ENCODE peak calls at places on chromosomes 11 and 22, in four cellular contexts. P is left lung, E is lung, Y is heart right ventricle. S is an unnamed sample.

GRCh38 chr11:105975128-105975527 is 46.9 kb downstream of the MSANTD4 start:
- ATAC-seq in Y (no peak), E (no peak), P (no peak), S (no peak)

GRCh38 chr22:45602824-45603301 is 68.8 kb upstream of the ATXN10 start:
- ATAC-seq in P (no peak), Y (no peak), E (no peak), S (peak; percentile 17)

GRCh38 chr11:120391854-120392253 is 55.6 kb downstream of the ARHGEF12 start:
- ATAC-seq in E (no peak), P (peak; percentile 42), Y (peak; percentile 37), S (no peak)

GRCh38 chr11:45022294-45023064 is 71.8 kb upstream of the TP53I11 start:
- ATAC-seq in E (no peak), Y (no peak), P (peak; percentile 33), S (no peak)

GRCh38 chr22:49815641-49816071 is 12.0 kb downstream of the BRD1 start:
- ATAC-seq in E (no peak), P (peak; percentile 21), Y (peak; percentile 24), S (no peak)

GRCh38 chr11:115678942-115679341 is 174.7 kb upstream of the CADM1 start:
- ATAC-seq in E (no peak), P (no peak), Y (peak; percentile 89), S (no peak)

GRCh38 chr22:37741312-37741795 is 44.5 kb downstream of the TRIOBP start:
- ATAC-seq in P (peak; percentile 49), E (no peak), Y (peak; percentile 53), S (peak; percentile 75)

GRCh38 chr11:35487532-35488078 is 37.8 kb downstream of the PAMR1 start:
- ATAC-seq in P (peak; percentile 25), E (no peak), Y (no peak), S (peak; percentile 21)

GRCh38 chr11:121696177-121696863 is 243.6 kb upstream of the SORL1-AS1 start:
- ATAC-seq in P (no peak), E (no peak), Y (peak; percentile 78), S (peak; percentile 72)

GRCh38 chr11:29317669-29318068 is 699.2 kb downstream of the KCNA4 start:
- ATAC-seq in Y (no peak), P (no peak), E (no peak), S (no peak)
- H3K27ac ChIP-seq in Y (no peak overlapping the region), P (no peak overlapping the region), E (no peak overlapping the region), S (no peak overlapping the region)

DNA sequence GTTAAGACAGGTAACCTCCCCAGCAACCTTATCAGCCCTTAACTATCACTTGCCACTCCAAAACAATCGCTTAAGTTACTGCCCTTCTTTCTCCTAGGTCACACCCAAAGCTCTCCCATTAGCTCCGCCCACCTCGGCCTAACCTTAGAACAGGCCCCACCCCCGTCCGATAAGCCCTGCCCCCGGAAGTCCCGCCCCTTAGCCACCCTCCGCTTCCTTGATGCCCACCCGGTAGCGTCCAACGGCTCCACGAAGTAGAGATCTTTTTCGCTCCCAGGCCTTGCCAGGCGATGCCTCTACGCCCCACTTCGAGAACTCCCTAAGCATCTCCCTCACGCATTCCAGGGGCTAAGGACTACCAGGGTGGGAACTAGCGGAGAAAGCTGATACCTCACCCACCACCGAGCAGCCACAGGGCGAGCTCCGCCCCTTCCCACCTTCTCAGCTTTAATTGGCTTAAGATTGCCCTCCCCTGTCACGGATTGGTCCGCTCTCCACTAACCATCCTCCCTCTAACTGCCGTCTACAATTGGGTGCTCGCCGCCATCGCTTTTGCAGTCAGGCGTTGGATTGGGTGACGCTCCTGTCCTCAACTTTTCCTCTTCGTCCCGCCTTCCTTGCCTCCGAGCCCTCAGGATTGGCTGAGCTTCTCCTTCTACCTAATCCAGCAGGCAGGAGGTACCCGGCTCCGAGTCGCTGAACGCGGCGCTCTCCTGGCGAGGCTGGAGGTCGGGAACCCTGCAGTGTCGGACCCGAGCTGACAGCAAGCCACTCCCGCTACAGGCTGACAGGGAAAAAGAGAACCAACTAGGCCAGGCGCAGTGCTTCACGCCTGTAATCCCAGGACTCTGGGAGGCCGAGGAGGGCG is at the start of gene ZBTB3:
- ATAC-seq in Y (peak; percentile 98), P (peak; percentile 97), E (peak; percentile 98), S (peak; percentile 99)
- H3K4me3 ChIP-seq in Y (peak within 1 kb of the TSS; percentile 69), P (peak within 1 kb of the TSS; percentile 68), E (peak within 1 kb of the TSS; percentile 71), S (peak within 1 kb of the TSS; percentile 64)

GRCh38 chr22:47012589-47013365 is 250.3 kb downstream of the TBC1D22A start:
- ATAC-seq in P (peak; percentile 77), Y (no peak), E (no peak), S (no peak)
- TF ChIP-seq CTCF in P (no peak), Y (no peak), E (no peak), S (no peak)

GRCh38 chr11:12786450-12786849 is 112.2 kb downstream of the TEAD1 start:
- ATAC-seq in E (no peak), Y (peak; percentile 64), P (no peak), S (no peak)
- H3K27ac ChIP-seq in E (no peak overlapping the region), Y (no peak overlapping the region), P (no peak overlapping the region), S (no peak overlapping the region)

GRCh38 chr22:36377022-36377631 is 10.6 kb downstream of the MYH9 start:
- ATAC-seq in P (no peak), Y (peak; percentile 70), E (no peak), S (no peak)

GRCh38 chr22:36383110-36383581 is 4.6 kb downstream of the MYH9 start:
- ATAC-seq in Y (no peak), P (no peak), E (no peak), S (no peak)

GRCh38 chr22:36381513-36382079 is 6.2 kb downstream of the MYH9 start:
- ATAC-seq in E (no peak), Y (no peak), P (no peak), S (no peak)

GRCh38 chr22:36378080-36378788 is 9.5 kb downstream of the MYH9 start:
- ATAC-seq in P (no peak), E (no peak), Y (no peak), S (no peak)

GRCh38 chr22:36379593-36380361 is 8.0 kb downstream of the MYH9 start:
- ATAC-seq in P (no peak), Y (peak; percentile 26), E (peak; percentile 25), S (peak; percentile 30)
- H3K4me3 ChIP-seq in P (no peak overlapping the region), Y (no peak overlapping the region), E (no peak overlapping the region), S (no peak overlapping the region)

GRCh38 chr22:41621099-41621910 is at the start of gene XRCC6:
- ATAC-seq in P (peak; percentile 95), Y (peak; percentile 99), E (peak; percentile 95), S (peak; percentile 98)

GRCh38 chr22:41620646-41621098 is at the start of gene DESI1:
- ATAC-seq in E (peak; percentile 7), P (peak; percentile 33), Y (no peak), S (peak; percentile 21)

GRCh38 chr22:41621911-41622179 is 750 bp downstream of the XRCC6 start:
- ATAC-seq in E (no peak), Y (no peak), P (no peak), S (no peak)

GRCh38 chr22:41625577-41625976 is 4.5 kb downstream of the XRCC6 start:
- ATAC-seq in E (no peak), P (no peak), Y (no peak), S (no peak)

DNA sequence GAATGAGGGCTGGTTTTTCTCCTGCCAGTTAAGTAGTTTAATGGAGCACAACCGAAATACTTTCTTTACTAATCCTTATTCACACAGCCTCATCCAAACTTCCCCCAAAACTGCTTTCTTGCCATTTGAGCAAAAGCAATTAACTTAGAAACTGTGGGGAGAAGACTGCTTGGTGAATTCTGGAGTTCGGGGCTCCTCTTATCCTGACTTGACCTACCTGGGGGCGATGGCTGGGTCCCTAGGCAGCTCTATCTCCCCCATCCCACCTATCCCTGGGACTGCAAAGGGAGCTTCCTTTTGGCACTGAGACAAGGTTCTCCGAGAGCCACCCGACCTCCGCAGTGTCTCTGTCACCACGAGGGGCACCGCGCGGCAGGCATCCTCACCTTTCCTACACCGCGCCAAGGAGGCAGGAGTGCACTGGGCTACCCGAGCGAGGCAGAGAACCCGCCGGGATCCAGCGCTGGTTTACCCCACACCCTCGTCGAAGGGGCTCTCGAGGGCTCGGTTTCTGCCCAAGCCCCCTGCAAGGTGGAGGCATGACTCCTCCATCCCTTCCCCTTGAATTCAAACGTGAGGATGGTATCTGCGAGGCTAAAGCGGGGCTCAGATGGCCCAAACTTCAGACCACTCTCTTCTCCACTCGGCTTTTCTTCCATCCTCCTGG is 731 bp downstream of the DESI1 start:
- ATAC-seq in P (peak; percentile 44), Y (no peak), E (no peak), S (no peak)
- TF ChIP-seq CTCF in P (no peak), Y (no peak), E (no peak), S (no peak)

GRCh38 chr11:67118059-67118766 is 850 bp upstream of the KDM2A start:
- ATAC-seq in Y (no peak), P (peak; percentile 10), E (peak; percentile 1), S (no peak)

GRCh38 chr11:67117667-67118058 is 1.4 kb upstream of the KDM2A start:
- ATAC-seq in P (no peak), E (no peak), Y (no peak), S (no peak)

GRCh38 chr11:67118801-67119576 is at the start of gene KDM2A:
- ATAC-seq in E (peak; percentile 91), Y (peak; percentile 95), P (peak; percentile 88), S (peak; percentile 94)

GRCh38 chr11:67119577-67120391 is 721 bp downstream of the KDM2A start:
- ATAC-seq in E (no peak), Y (no peak), P (no peak), S (peak; percentile 16)

DNA sequence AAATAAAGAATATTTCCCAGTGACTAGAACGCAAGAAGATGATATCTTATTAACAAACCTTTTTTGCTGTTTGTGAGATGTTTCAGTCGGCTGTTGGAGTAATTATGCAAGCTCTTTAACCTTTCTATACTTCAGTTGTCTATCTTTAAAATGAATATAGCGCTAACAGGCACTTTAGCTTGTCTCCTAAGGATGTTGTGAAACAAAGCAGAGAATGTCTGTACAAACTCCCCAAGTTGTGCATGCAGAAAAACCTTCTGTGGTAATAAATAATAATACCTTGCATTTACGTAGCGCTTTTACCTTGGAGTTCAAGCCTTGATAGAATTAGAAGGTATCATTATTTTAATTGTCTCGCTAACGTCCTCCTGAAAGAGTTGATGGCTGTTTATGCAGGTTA is 1.9 kb upstream of the KDM2A start:
- ATAC-seq in P (no peak), E (no peak), Y (no peak), S (no peak)
- H3K27ac ChIP-seq in P (peak overlapping the region; percentile 97), E (no peak overlapping the region), Y (peak overlapping the region; percentile 99), S (peak overlapping the region; percentile 98)

GRCh38 chr22:39662677-39663034 is 92.1 kb downstream of the CACNA1I start:
- ATAC-seq in Y (no peak), E (no peak), P (no peak), S (no peak)
- H3K4me3 ChIP-seq in Y (no peak overlapping the region), E (no peak overlapping the region), P (no peak overlapping the region), S (no peak overlapping the region)

S was measured in gastroesophageal sphincter.